ENCODE peak calls at places on chromosomes 16 and 17, in ten cellular contexts. L is lung microvascular endothelial cell; B is stimulated activated CD4-positive, alpha-beta T cell treated with anti-CD3 and anti-CD28 coated beads, Interleukin-4, amount 100 ng/mL, for 4 hours; G is T1000; O is nephron progenitor cell; M is naive B cell; R is AG20443; H is fibroblast of lung; T is activated CD4-positive, alpha-beta T cell treated with anti-CD3 and anti-CD28 coated beads, Interleukin-2, amount 10 ng/mL, durations not matched to agents 7 days and 5 days; Z is NCI-H1436. F is an unnamed sample.

GRCh38 chr16:24834459-24835335 is 11.1 kb upstream of the SLC5A11 start:
- DNase-seq in H (peak), B (no peak), G (no peak), R (peak), L (peak), O (no peak), Z (no peak), M (no peak), T (no peak), F (peak)

GRCh38 chr17:1229354-1229890 is 40.8 kb upstream of the BHLHA9 start:
- DNase-seq in H (no peak), Z (no peak), R (peak), B (peak), T (peak), O (peak), L (no peak), M (peak), G (no peak), F (no peak)

GRCh38 chr16:27235055-27235937 is 32.0 kb downstream of the KDM8 start:
- DNase-seq in R (peak), L (peak), M (peak), B (peak), G (peak), T (peak), O (peak), Z (peak), H (peak), F (peak)

GRCh38 chr17:58556833-58557250 is 42.4 kb upstream of the MTMR4 start:
- DNase-seq in Z (no peak), L (no peak), T (no peak), M (peak), B (no peak), O (no peak), R (no peak), H (no peak), G (no peak), F (no peak)

GRCh38 chr16:16025214-16025968 is 76.0 kb downstream of the ABCC1 start:
- DNase-seq in Z (no peak), B (peak), R (peak), M (no peak), H (peak), O (no peak), G (peak), L (peak), T (peak), F (peak)

GRCh38 chr16:68086860-68087268 is 1.7 kb downstream of the NFATC3 start:
- DNase-seq in H (peak), B (no peak), T (no peak), Z (no peak), O (no peak), G (no peak), R (no peak), M (no peak), L (peak), F (peak)

GRCh38 chr17:30074254-30074653 is 42.4 kb upstream of the NSRP1 start:
- DNase-seq in L (no peak), G (no peak), R (no peak), M (no peak), T (no peak), O (no peak), Z (no peak), B (no peak), H (no peak), F (no peak)

GRCh38 chr16:57736419-57737281 is 1.1 kb downstream of the KATNB1 start:
- DNase-seq in T (peak), B (peak), L (peak), G (peak), H (peak), O (peak), Z (no peak), M (no peak), R (peak), F (peak)

GRCh38 chr16:71515026-71515425 is 11.2 kb upstream of the CHST4 start:
- DNase-seq in H (no peak), O (no peak), Z (no peak), T (no peak), B (no peak), L (no peak), M (no peak), G (no peak), R (no peak), F (no peak)

GRCh38 chr17:1271020-1271423 is 778 bp downstream of the BHLHA9 start:
- DNase-seq in B (no peak), H (no peak), Z (no peak), M (no peak), R (no peak), L (no peak), G (no peak), O (no peak), T (no peak), F (no peak)

GRCh38 chr16:4115941-4116327 is 308 bp downstream of the ADCY9 start:
- DNase-seq in M (no peak), O (no peak), Z (no peak), T (no peak), B (no peak), H (no peak), G (no peak), L (peak), R (no peak), F (no peak)

GRCh38 chr17:73283841-73284282 is 22.2 kb upstream of the CPSF4L start:
- DNase-seq in M (no peak), G (no peak), Z (no peak), R (no peak), L (no peak), B (no peak), H (no peak), T (no peak), O (peak), F (no peak)

GRCh38 chr17:933168-934083 is 46.1 kb downstream of the NXN start:
- DNase-seq in M (no peak), B (no peak), Z (no peak), O (no peak), L (peak), G (peak), T (no peak), H (peak), R (peak), F (peak)

GRCh38 chr16:29790949-29791844 is 646 bp downstream of the KIF22 start:
- DNase-seq in O (no peak), L (no peak), R (no peak), M (no peak), H (no peak), G (no peak), T (no peak), B (no peak), Z (no peak), F (no peak)

GRCh38 chr17:29237476-29238132 is 9.1 kb upstream of the CRYBA1 start:
- DNase-seq in T (no peak), G (no peak), H (peak), R (peak), L (no peak), O (no peak), B (no peak), Z (no peak), M (no peak), F (no peak)

GRCh38 chr17:75335315-75335714 is 46.1 kb upstream of the SLC25A19 start:
- DNase-seq in M (no peak), Z (no peak), O (no peak), R (no peak), H (no peak), L (no peak), T (no peak), G (no peak), B (no peak), F (no peak)

GRCh38 chr17:218711-219110 is 37.3 kb upstream of the DOC2B start:
- DNase-seq in T (no peak), Z (no peak), B (no peak), M (no peak), R (no peak), L (no peak), O (no peak), G (no peak), H (no peak), F (no peak)

GRCh38 chr17:62392908-62393307 is 12.6 kb downstream of the EFCAB3 start:
- DNase-seq in R (no peak), G (no peak), M (no peak), Z (no peak), L (no peak), T (no peak), O (no peak), H (no peak), B (no peak), F (no peak)

GRCh38 chr16:4358831-4359561 is 7.9 kb upstream of the PAM16 start:
- DNase-seq in B (peak), H (peak), M (peak), O (peak), R (peak), T (peak), L (peak), G (peak), Z (no peak), F (peak)

GRCh38 chr16:30896203-30896889 is at the start of gene CTF1:
- DNase-seq in B (no peak), O (peak), L (peak), H (peak), Z (peak), R (peak), T (no peak), M (no peak), G (peak), F (peak)

GRCh38 chr17:80758793-80759673 is 214.4 kb downstream of the RPTOR start:
- DNase-seq in M (no peak), G (no peak), O (no peak), Z (no peak), B (peak), R (peak), H (peak), T (peak), L (no peak), F (no peak)

GRCh38 chr17:10631048-10631700 is 25.9 kb downstream of the MYH3 start:
- DNase-seq in H (peak), G (no peak), T (peak), Z (peak), L (peak), B (no peak), M (no peak), O (peak), R (peak), F (peak)

GRCh38 chr17:15431766-15432165 is 35.7 kb downstream of the CDRT4 start:
- DNase-seq in O (no peak), L (no peak), B (no peak), G (no peak), R (no peak), H (no peak), M (no peak), Z (no peak), T (no peak), F (no peak)

GRCh38 chr17:65519471-65519870 is 42.0 kb downstream of the AXIN2 start:
- DNase-seq in H (peak), L (no peak), Z (no peak), R (no peak), M (no peak), G (no peak), O (no peak), T (no peak), B (no peak), F (no peak)

GRCh38 chr17:81966343-81967243 is 5.6 kb upstream of the NOTUM start:
- DNase-seq in R (no peak), B (no peak), M (peak), G (no peak), H (peak), L (no peak), Z (no peak), O (peak), T (no peak), F (no peak)

GRCh38 chr17:7881655-7882054 is 6.9 kb upstream of the CHD3 start:
- DNase-seq in O (no peak), B (no peak), R (no peak), T (no peak), Z (no peak), M (no peak), L (no peak), H (peak), G (no peak), F (no peak)

GRCh38 chr16:77111057-77111456 is 79.9 kb upstream of the MON1B start:
- DNase-seq in O (no peak), G (no peak), Z (no peak), B (no peak), H (no peak), R (no peak), M (no peak), T (no peak), L (no peak), F (no peak)

GRCh38 chr16:73268311-73268997 is 220.5 kb upstream of the ZFHX3 start:
- DNase-seq in O (no peak), R (peak), M (no peak), L (peak), T (no peak), G (no peak), B (no peak), H (no peak), Z (peak), F (no peak)

GRCh38 chr17:41648411-41649195 is 24.2 kb upstream of the KRT17 start:
- DNase-seq in T (peak), B (peak), H (peak), M (peak), Z (peak), O (peak), L (peak), G (peak), R (peak), F (peak)

GRCh38 chr17:13557077-13557476 is 44.7 kb downstream of the HS3ST3A1 start:
- DNase-seq in O (no peak), T (no peak), G (no peak), R (peak), L (no peak), Z (no peak), H (peak), M (no peak), B (no peak), F (peak)

GRCh38 chr17:16215002-16215272 is 397 bp downstream of the NCOR1 start:
- DNase-seq in T (peak), M (no peak), O (no peak), H (no peak), G (no peak), R (peak), B (no peak), Z (no peak), L (peak), F (no peak)

GRCh38 chr17:40327735-40328385 is 18.9 kb downstream of the RARA start:
- DNase-seq in B (no peak), H (peak), G (no peak), R (peak), Z (no peak), O (no peak), T (no peak), M (no peak), L (no peak), F (no peak)

F was measured in PC-3.